ENCODE peak calls at places on chromosomes 1 and 21, in five cellular contexts. One of them, this sample, is unnamed. For H3K27me3, the result is how much of the 10 kb centered on the place peaks cover.

GRCh38 chr1:117674521-117675400 is 68.9 kb downstream of the TENT5C start:
- DNase-seq in dorsolateral prefrontal cortex: no peak
- DNase-seq in body of pancreas: peak
- DNase-seq in MG63: peak
- DNase-seq in BJ: no peak
- DNase-seq in this sample: peak

GRCh38 chr1:216686860-216687545 is 36.2 kb downstream of the ESRRG start:
- DNase-seq in dorsolateral prefrontal cortex: no peak
- DNase-seq in MG63: peak
- DNase-seq in body of pancreas: no peak
- DNase-seq in BJ: no peak
- DNase-seq in this sample: peak

GRCh38 chr1:15741183-15741850 is 982 bp upstream of the TMEM82 start:
- DNase-seq in MG63: peak
- DNase-seq in body of pancreas: peak
- DNase-seq in dorsolateral prefrontal cortex: peak
- DNase-seq in BJ: no peak
- DNase-seq in this sample: peak

GRCh38 chr1:17204546-17205440 is at the start of gene PADI1:
- DNase-seq in MG63: no peak
- DNase-seq in BJ: no peak
- DNase-seq in body of pancreas: no peak
- DNase-seq in dorsolateral prefrontal cortex: no peak
- DNase-seq in this sample: no peak

GRCh38 chr1:177959793-177960515 is 9.9 kb downstream of the SEC16B start:
- DNase-seq in BJ: no peak
- DNase-seq in dorsolateral prefrontal cortex: no peak
- DNase-seq in body of pancreas: no peak
- DNase-seq in MG63: no peak
- DNase-seq in this sample: peak

GRCh38 chr1:244280859-244281258 is 170.8 kb downstream of the ADSS2 start:
- DNase-seq in MG63: no peak
- DNase-seq in dorsolateral prefrontal cortex: no peak
- DNase-seq in body of pancreas: no peak
- DNase-seq in BJ: no peak
- DNase-seq in this sample: peak

GRCh38 chr1:234691567-234691966 is 81.6 kb upstream of the IRF2BP2 start:
- DNase-seq in body of pancreas: no peak
- DNase-seq in BJ: no peak
- DNase-seq in dorsolateral prefrontal cortex: no peak
- DNase-seq in MG63: no peak
- DNase-seq in this sample: no peak

GRCh38 chr1:217453816-217454215 is 177.1 kb downstream of the GPATCH2 start:
- DNase-seq in body of pancreas: peak
- DNase-seq in dorsolateral prefrontal cortex: no peak
- DNase-seq in BJ: no peak
- DNase-seq in MG63: no peak
- DNase-seq in this sample: peak

GRCh38 chr21:18493420-18493819 is 89.8 kb upstream of the TMPRSS15 start:
- DNase-seq in body of pancreas: no peak
- DNase-seq in MG63: peak
- DNase-seq in dorsolateral prefrontal cortex: no peak
- DNase-seq in BJ: no peak
- DNase-seq in this sample: no peak

GRCh38 chr1:202009326-202010031 is 908 bp upstream of the ELF3 start:
- DNase-seq in BJ: no peak
- DNase-seq in body of pancreas: peak
- DNase-seq in dorsolateral prefrontal cortex: peak
- DNase-seq in MG63: peak
- DNase-seq in this sample: peak

GRCh38 chr1:154812911-154813816 is 56.9 kb downstream of the KCNN3 start:
- DNase-seq in MG63: no peak
- DNase-seq in dorsolateral prefrontal cortex: peak
- DNase-seq in body of pancreas: peak
- DNase-seq in BJ: peak
- DNase-seq in this sample: peak

GRCh38 chr21:26136686-26137085 is 33.9 kb downstream of the APP start:
- DNase-seq in BJ: no peak
- DNase-seq in MG63: no peak
- DNase-seq in dorsolateral prefrontal cortex: no peak
- DNase-seq in body of pancreas: no peak
- DNase-seq in this sample: no peak

GRCh38 chr1:65055754-65056153 is 89.4 kb upstream of the JAK1 start:
- DNase-seq in BJ: no peak
- DNase-seq in dorsolateral prefrontal cortex: no peak
- DNase-seq in MG63: no peak
- DNase-seq in body of pancreas: no peak
- DNase-seq in this sample: peak

GRCh38 chr1:16478091-16478490 is 36.0 kb downstream of the RNU1-1 start:
- DNase-seq in MG63: no peak
- DNase-seq in body of pancreas: no peak
- DNase-seq in BJ: no peak
- DNase-seq in dorsolateral prefrontal cortex: no peak
- DNase-seq in this sample: no peak

GRCh38 chr1:12031039-12031980 is 12.0 kb downstream of the MIIP start:
- DNase-seq in dorsolateral prefrontal cortex: no peak
- DNase-seq in body of pancreas: no peak
- DNase-seq in BJ: no peak
- DNase-seq in MG63: peak
- DNase-seq in this sample: peak

GRCh38 chr1:211925016-211925415 is 94.5 kb upstream of the LPGAT1 start:
- DNase-seq in MG63: peak
- DNase-seq in BJ: no peak
- DNase-seq in dorsolateral prefrontal cortex: no peak
- DNase-seq in body of pancreas: no peak
- DNase-seq in this sample: no peak

GRCh38 chr1:24735619-24736375 is 9.4 kb upstream of the CLIC4 start:
- DNase-seq in body of pancreas: peak
- DNase-seq in dorsolateral prefrontal cortex: no peak
- DNase-seq in BJ: no peak
- DNase-seq in MG63: peak
- DNase-seq in this sample: no peak

GRCh38 chr1:179812501-179813292 is 64.9 kb downstream of the TOR1AIP2 start:
- DNase-seq in MG63: no peak
- DNase-seq in BJ: no peak
- DNase-seq in body of pancreas: no peak
- DNase-seq in dorsolateral prefrontal cortex: no peak
- DNase-seq in this sample: no peak

DNA sequence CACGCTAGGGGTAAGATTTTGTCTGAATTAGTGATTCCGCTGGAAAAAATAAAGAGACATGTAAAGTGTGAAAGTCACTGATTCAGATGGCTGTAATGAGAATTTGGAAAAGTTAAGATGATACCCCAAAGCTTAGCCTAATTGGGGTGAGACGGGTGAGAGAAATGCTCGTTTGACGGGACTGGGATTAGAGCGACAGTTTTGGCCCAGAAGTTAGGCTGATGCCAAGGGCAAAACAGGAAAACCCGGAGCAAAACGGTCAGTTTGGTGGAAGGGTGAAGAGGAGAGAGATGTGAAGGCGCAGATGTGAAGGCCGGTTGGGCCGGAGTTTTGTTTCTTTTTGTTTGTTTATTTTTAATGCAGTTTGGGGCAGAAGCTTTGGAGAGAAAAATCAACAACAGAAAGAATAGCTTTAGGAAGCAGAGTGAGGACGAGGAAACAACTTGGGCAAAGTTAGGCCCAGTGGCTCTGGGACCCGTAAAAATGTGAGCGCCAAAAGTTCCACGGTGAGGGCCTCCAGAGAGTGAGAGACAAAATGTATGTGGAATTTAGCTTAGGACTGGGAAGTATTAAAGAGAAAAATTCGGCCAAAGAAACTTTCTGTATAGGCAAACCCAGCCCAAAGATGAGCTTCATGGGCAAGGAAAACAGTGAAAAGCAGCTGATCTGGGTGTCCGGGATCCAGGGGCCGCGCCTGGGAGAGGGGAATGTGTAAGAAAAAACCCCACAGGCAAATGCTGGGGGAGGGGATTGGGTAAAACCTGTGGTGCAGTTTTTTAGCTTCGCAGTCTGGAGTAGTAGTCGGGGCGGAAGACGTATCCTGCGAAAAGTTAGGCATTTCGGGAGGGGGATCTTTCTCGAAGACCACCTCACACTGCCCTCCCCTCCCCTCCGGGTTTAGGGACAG is 1.2 kb downstream of the DMRTA2 start:
- DNase-seq in body of pancreas: no peak
- DNase-seq in BJ: no peak
- DNase-seq in dorsolateral prefrontal cortex: no peak
- DNase-seq in MG63: no peak
- DNase-seq in this sample: no peak
- H3K27me3 ChIP-seq in body of pancreas: under half
- H3K27me3 ChIP-seq in BJ: half or more
- H3K27me3 ChIP-seq in dorsolateral prefrontal cortex: half or more
- H3K27me3 ChIP-seq in MG63: under half
- H3K27me3 ChIP-seq in this sample: half or more

GRCh38 chr1:46491500-46492268 is 2.0 kb downstream of the DMBX1 start:
- DNase-seq in MG63: no peak
- DNase-seq in body of pancreas: no peak
- DNase-seq in dorsolateral prefrontal cortex: no peak
- DNase-seq in BJ: no peak
- DNase-seq in this sample: no peak

GRCh38 chr1:46490603-46491499 is 1.2 kb downstream of the DMBX1 start:
- DNase-seq in BJ: no peak
- DNase-seq in body of pancreas: no peak
- DNase-seq in MG63: no peak
- DNase-seq in dorsolateral prefrontal cortex: no peak
- DNase-seq in this sample: no peak

GRCh38 chr1:46492269-46492853 is 2.7 kb downstream of the DMBX1 start:
- DNase-seq in dorsolateral prefrontal cortex: no peak
- DNase-seq in MG63: no peak
- DNase-seq in body of pancreas: no peak
- DNase-seq in BJ: no peak
- DNase-seq in this sample: no peak

GRCh38 chr1:46493316-46494032 is 3.8 kb downstream of the DMBX1 start:
- DNase-seq in dorsolateral prefrontal cortex: no peak
- DNase-seq in MG63: no peak
- DNase-seq in body of pancreas: no peak
- DNase-seq in BJ: no peak
- DNase-seq in this sample: no peak

DNA sequence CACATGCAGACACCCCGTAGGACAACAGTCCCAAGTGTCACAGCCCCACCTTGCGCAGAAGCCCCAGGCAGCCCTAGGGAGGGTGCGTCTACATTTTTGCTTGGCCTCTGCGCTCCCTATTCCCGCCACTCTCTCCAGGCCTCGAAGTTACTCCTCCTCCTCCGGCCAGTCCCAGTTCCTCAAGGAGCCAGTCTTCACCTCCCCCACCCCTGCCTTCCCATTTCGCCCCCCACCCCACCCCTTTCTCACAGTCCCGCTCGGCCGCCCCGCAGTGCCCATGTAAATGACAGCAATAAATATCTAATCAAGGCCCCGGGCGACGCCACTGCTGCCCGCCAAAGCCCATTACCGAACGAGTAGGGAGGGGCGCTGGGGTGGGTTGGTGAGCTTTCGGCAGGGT is 3.2 kb downstream of the DMBX1 start:
- DNase-seq in dorsolateral prefrontal cortex: no peak
- DNase-seq in BJ: no peak
- DNase-seq in body of pancreas: no peak
- DNase-seq in MG63: no peak
- DNase-seq in this sample: no peak
- H3K27me3 ChIP-seq in dorsolateral prefrontal cortex: half or more
- H3K27me3 ChIP-seq in BJ: half or more
- H3K27me3 ChIP-seq in body of pancreas: under half
- H3K27me3 ChIP-seq in MG63: under half
- H3K27me3 ChIP-seq in this sample: half or more

GRCh38 chr1:36555041-36555440 is 72.3 kb upstream of the CSF3R start:
- DNase-seq in MG63: no peak
- DNase-seq in dorsolateral prefrontal cortex: no peak
- DNase-seq in BJ: no peak
- DNase-seq in body of pancreas: no peak
- DNase-seq in this sample: no peak
- H3K27me3 ChIP-seq in MG63: under half
- H3K27me3 ChIP-seq in dorsolateral prefrontal cortex: under half
- H3K27me3 ChIP-seq in BJ: under half
- H3K27me3 ChIP-seq in body of pancreas: under half
- H3K27me3 ChIP-seq in this sample: under half

DNA sequence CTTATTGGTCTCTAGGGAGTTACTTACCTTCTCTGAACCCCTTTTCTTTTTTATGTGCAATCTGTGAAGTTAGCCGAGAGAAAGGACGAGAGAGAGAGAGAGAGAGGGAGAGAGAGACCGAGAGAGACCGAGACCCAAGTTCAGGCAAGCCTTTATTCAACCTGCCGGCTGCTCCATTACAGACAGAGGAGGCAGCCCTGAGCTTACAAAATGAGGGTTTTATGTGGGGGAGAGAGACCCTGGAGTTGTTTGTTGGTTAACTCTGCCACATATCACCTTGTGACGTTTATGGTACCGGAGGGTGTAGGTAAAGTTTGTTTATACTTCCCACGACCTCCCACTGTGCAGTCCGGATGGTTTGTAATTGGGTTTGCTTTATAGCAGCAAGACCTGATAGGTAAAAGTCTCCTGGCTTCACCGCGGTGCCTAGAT is 1.5 kb upstream of the MCOLN3 start:
- DNase-seq in body of pancreas: no peak
- DNase-seq in dorsolateral prefrontal cortex: no peak
- DNase-seq in BJ: no peak
- DNase-seq in MG63: no peak
- DNase-seq in this sample: no peak
- H3K27me3 ChIP-seq in body of pancreas: under half
- H3K27me3 ChIP-seq in dorsolateral prefrontal cortex: half or more
- H3K27me3 ChIP-seq in BJ: under half
- H3K27me3 ChIP-seq in MG63: under half
- H3K27me3 ChIP-seq in this sample: half or more

DNA sequence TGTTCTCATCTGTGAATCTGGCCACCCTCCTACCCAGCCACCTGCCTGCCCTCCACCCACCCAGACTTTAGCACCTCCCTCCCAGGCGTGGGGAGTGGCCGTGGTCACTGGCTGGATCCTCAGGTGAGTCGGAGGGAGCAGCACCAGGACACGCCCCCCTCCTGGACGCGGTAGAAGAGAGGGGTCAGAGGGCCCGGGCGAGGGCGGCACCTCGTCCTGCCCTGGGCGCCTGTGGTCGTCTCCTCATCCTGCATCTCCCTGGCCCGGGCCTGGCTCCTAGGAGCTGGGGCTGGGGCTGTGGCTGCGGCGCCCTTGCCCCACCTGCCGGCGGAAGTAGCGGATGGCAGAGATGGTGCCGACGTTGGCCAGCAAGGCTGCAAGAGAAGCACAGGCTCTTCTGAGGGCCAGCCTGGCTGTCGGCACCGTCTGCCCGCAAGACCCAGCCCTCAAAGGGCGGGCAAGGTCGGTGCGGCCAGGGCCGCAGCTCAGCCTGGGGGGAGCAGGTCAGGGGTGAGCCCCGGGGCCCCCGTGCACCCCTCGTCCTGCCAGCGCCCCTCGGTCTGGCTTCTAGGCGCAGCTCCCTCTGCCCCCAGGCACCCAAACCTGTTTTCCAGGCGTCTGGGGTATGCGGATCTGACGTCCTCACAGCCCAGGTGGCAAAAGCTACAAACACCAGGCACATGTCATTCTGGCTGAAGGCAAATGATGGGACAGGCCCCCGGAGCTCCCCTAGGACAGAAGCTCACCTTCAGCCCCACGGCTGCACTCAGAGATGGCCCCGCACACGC is 5.8 kb downstream of the PERM1 start:
- DNase-seq in BJ: no peak
- DNase-seq in MG63: peak
- DNase-seq in dorsolateral prefrontal cortex: no peak
- DNase-seq in body of pancreas: peak
- DNase-seq in this sample: peak
- H3K27me3 ChIP-seq in BJ: under half
- H3K27me3 ChIP-seq in MG63: under half
- H3K27me3 ChIP-seq in dorsolateral prefrontal cortex: half or more
- H3K27me3 ChIP-seq in body of pancreas: under half
- H3K27me3 ChIP-seq in this sample: under half